ENCODE peak calls at places on chromosomes 13 and 19, in four cellular contexts. Q is putamen, W is right cardiac atrium, J is T-helper 1 cell. N is an unnamed sample.

GRCh38 chr13:106629068-106629712 is 61.3 kb upstream of the ARGLU1 start:
- DNase-seq in Q (no peak), W (no peak), J (no peak), N (no peak)

GRCh38 chr13:25821761-25822160 is 230.1 kb downstream of the SHISA2 start:
- DNase-seq in Q (no peak), W (no peak), J (no peak), N (no peak)

GRCh38 chr13:112057736-112058518 is 9.0 kb upstream of the SOX1 start:
- DNase-seq in Q (no peak), W (peak), J (no peak), N (no peak)

GRCh38 chr13:32938907-32939306 is 77.3 kb upstream of the KL start:
- DNase-seq in Q (no peak), W (no peak), J (no peak), N (no peak)

GRCh38 chr19:38648789-38649304 is 1.4 kb downstream of the ACTN4 start:
- DNase-seq in Q (no peak), W (peak), J (no peak), N (no peak)

GRCh38 chr19:16185925-16186234 is 670 bp downstream of the FAM32A start:
- DNase-seq in Q (no peak), W (no peak), J (no peak), N (no peak)

GRCh38 chr13:42474954-42475353 is 99.0 kb upstream of the TNFSF11 start:
- DNase-seq in Q (no peak), W (no peak), J (no peak), N (no peak)

GRCh38 chr19:54035215-54036178 is 28.2 kb downstream of the VSTM1 start:
- DNase-seq in Q (no peak), W (no peak), J (no peak), N (no peak)

GRCh38 chr13:99436013-99436412 is 65.3 kb upstream of the TM9SF2 start:
- DNase-seq in Q (no peak), W (no peak), J (no peak), N (no peak)

N was measured in midbrain.